ENCODE peak calls at places on chromosomes 16 and 17, in eight cellular contexts. B, A, X, J, O, G, I and U are unnamed samples.

GRCh38 chr16:31298340-31298739 is 38.6 kb downstream of the ITGAM start:
- DNase-seq in X (no peak), I (no peak), A (no peak), G (no peak), J (no peak), B (no peak), O (no peak), U (no peak)

GRCh38 chr16:14427371-14427948 is 202.6 kb downstream of the PARN start:
- DNase-seq in B (no peak), X (no peak), G (no peak), O (no peak), I (no peak), A (no peak), J (no peak), U (no peak)

GRCh38 chr16:48810803-48811453 is 200.9 kb upstream of the N4BP1 start:
- DNase-seq in J (peak), B (no peak), G (no peak), I (no peak), A (no peak), X (no peak), O (no peak), U (no peak)

GRCh38 chr16:53511403-53512280 is 8.6 kb upstream of the AKTIP start:
- DNase-seq in J (no peak), I (peak), X (no peak), G (no peak), B (no peak), O (no peak), A (no peak), U (no peak)

GRCh38 chr16:56614549-56614991 is 6.2 kb downstream of the MT2A start:
- DNase-seq in O (no peak), B (no peak), J (no peak), I (no peak), X (no peak), A (no peak), G (peak), U (no peak)

GRCh38 chr16:15900357-15900756 is 12.0 kb upstream of the CEP20 start:
- DNase-seq in X (no peak), I (no peak), A (no peak), B (no peak), G (no peak), O (no peak), J (no peak), U (no peak)

GRCh38 chr17:50352693-50353599 is 7.0 kb downstream of the XYLT2 start:
- DNase-seq in A (no peak), O (no peak), G (no peak), X (no peak), B (no peak), I (no peak), J (no peak), U (no peak)

GRCh38 chr17:72520665-72521303 is 400.0 kb downstream of the SOX9 start:
- DNase-seq in G (no peak), B (no peak), X (no peak), J (no peak), O (no peak), I (no peak), A (no peak), U (no peak)

GRCh38 chr16:13307255-13307654 is 405.9 kb downstream of the SHISA9 start:
- DNase-seq in J (no peak), G (peak), I (no peak), O (no peak), A (no peak), X (no peak), B (no peak), U (no peak)

GRCh38 chr17:80904036-80904435 is 87.6 kb upstream of the CHMP6 start:
- DNase-seq in I (no peak), O (no peak), B (no peak), X (no peak), J (no peak), A (no peak), G (no peak), U (no peak)

GRCh38 chr17:34539881-34540280 is 39.5 kb upstream of the TMEM132E start:
- DNase-seq in B (no peak), X (no peak), O (no peak), G (no peak), A (no peak), I (no peak), J (no peak), U (no peak)

GRCh38 chr16:17724242-17724898 is 253.6 kb upstream of the XYLT1 start:
- DNase-seq in I (no peak), J (no peak), X (no peak), O (no peak), A (no peak), B (no peak), G (no peak), U (no peak)

GRCh38 chr16:892536-893255 is 78.1 kb downstream of the LMF1 start:
- DNase-seq in A (no peak), G (no peak), J (peak), I (no peak), O (peak), B (no peak), X (no peak), U (no peak)

GRCh38 chr17:61700252-61700651 is 109.2 kb upstream of the NACA2 start:
- DNase-seq in J (no peak), G (no peak), I (no peak), A (no peak), B (no peak), O (no peak), X (no peak), U (no peak)

GRCh38 chr17:27552467-27552779 is 78.6 kb upstream of the LGALS9 start:
- DNase-seq in B (no peak), J (no peak), G (peak), X (no peak), O (no peak), I (peak), A (no peak), U (no peak)

GRCh38 chr17:72338847-72339790 is 218.3 kb downstream of the SOX9 start:
- DNase-seq in B (no peak), G (peak), X (no peak), O (no peak), A (peak), J (no peak), I (peak), U (no peak)

GRCh38 chr17:36608794-36609497 is 7.6 kb downstream of the MRM1 start:
- DNase-seq in J (peak), I (no peak), B (no peak), A (peak), G (peak), X (peak), O (peak), U (no peak)

GRCh38 chr17:17645961-17646360 is 35.3 kb upstream of the RAI1 start:
- DNase-seq in X (no peak), O (no peak), J (no peak), A (no peak), I (no peak), G (no peak), B (no peak), U (no peak)

GRCh38 chr16:85825326-85825725 is 25.8 kb downstream of the COX4I1 start:
- DNase-seq in B (no peak), O (no peak), A (no peak), G (no peak), X (no peak), I (no peak), J (no peak), U (no peak)
- TF ChIP-seq CTCF in B (no peak), O (no peak), A (no peak), G (no peak), X (peak), I (no peak), J (peak), U (no peak)

GRCh38 chr17:45977506-45977824 is 21.6 kb upstream of the STH start:
- DNase-seq in G (no peak), I (no peak), B (no peak), J (no peak), O (no peak), X (no peak), A (no peak), U (no peak)

GRCh38 chr17:45975640-45976295 is 23.3 kb upstream of the STH start:
- DNase-seq in J (no peak), X (no peak), G (no peak), B (no peak), I (no peak), A (no peak), O (no peak), U (no peak)

GRCh38 chr17:45976755-45977505 is 22.1 kb upstream of the STH start:
- DNase-seq in X (no peak), B (no peak), G (peak), J (no peak), O (peak), A (no peak), I (no peak), U (no peak)

GRCh38 chr17:45974916-45975630 is 24.0 kb upstream of the STH start:
- DNase-seq in B (no peak), A (no peak), X (no peak), I (no peak), J (no peak), O (no peak), G (no peak), U (no peak)

GRCh38 chr17:45976391-45976754 is 22.7 kb upstream of the STH start:
- DNase-seq in A (no peak), B (no peak), G (no peak), I (no peak), J (no peak), O (no peak), X (no peak), U (no peak)
- TF ChIP-seq CTCF in A (no peak), B (no peak), G (no peak), I (no peak), J (no peak), O (no peak), X (no peak), U (no peak)

DNA sequence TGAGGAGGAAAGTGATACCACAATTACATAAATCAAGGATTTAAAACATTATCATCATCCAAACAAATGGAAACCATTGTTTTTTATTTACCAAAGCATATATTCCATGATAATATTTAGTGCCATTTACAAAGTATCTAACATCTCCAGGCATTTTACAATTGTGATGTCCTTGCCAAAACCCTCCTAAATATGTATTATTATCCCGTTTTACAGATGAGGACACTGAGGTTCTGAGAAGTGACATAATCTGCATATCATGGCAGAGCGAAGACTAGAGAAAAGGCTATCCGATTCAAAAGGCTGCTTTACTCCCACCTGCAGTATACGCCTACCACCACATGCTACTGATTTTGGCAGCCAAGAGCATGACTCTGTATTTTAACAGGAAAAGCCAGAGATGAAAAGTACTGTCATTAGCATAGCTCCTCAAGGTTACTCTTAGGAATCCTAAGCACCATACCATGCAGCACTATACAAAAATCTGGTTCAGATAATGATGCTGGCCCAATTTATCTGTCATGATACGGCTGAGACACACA is 301.4 kb downstream of the CA10 start:
- DNase-seq in J (peak), I (no peak), X (no peak), G (no peak), B (no peak), A (no peak), O (no peak), U (no peak)
- TF ChIP-seq CTCF in J (peak), I (no peak), X (no peak), G (no peak), B (no peak), A (no peak), O (no peak), U (no peak)

GRCh38 chr17:78883533-78884131 is 19.4 kb downstream of the CEP295NL start:
- DNase-seq in B (peak), G (peak), J (peak), X (no peak), I (peak), O (peak), A (peak), U (no peak)
- TF ChIP-seq CTCF in B (no peak), G (no peak), J (peak), X (no peak), I (no peak), O (no peak), A (no peak), U (no peak)

DNA sequence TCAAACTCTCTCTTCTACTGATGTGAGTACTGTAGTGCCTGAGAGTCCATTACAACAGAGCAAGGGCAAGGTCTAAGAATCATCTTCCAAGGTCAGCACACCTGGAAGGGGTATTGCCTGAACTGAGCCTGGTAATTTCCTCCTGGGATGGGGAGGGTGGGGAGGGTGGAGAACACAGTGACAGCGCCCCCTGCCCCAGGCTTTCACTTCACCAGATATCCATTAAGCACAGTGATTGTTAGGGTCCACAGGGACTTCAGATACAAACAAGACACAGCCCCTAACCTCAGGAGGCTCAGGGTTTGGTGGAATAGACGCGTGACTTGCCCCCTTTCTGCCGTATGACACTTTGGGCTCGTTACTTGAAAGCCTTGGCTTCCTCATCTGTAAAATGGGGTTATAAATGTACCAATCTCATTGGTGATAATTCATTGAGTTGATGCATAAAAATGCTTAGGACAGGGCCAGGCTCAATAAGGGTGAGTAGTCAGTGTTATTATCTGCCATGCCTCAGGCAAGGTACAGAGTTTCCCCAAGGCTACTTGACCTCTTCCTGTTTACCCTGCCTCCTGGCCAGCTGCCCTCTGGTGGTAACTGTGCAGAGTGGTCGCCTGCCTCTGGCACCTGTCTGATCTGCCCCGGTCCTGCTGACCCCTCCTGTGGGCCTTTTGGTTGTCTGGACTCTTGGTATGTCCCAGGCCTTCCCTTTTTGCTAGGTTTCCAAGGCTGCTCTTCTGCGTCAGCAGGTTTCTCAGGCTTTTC is 13.1 kb upstream of the BRD7 start:
- DNase-seq in O (no peak), B (no peak), J (peak), X (no peak), A (no peak), I (no peak), G (no peak), U (no peak)
- TF ChIP-seq CTCF in O (no peak), B (no peak), J (peak), X (peak), A (no peak), I (no peak), G (no peak), U (no peak)

GRCh38 chr17:68790481-68790880 is 164.7 kb downstream of the ABCA8 start:
- DNase-seq in I (no peak), A (no peak), X (no peak), B (no peak), G (no peak), J (no peak), O (peak), U (no peak)

GRCh38 chr17:68792873-68793272 is 162.3 kb downstream of the ABCA8 start:
- DNase-seq in A (no peak), J (no peak), X (no peak), O (no peak), G (no peak), B (no peak), I (no peak), U (no peak)

GRCh38 chr17:68790931-68791330 is 164.3 kb downstream of the ABCA8 start:
- DNase-seq in A (no peak), J (no peak), O (peak), B (no peak), G (no peak), X (no peak), I (no peak), U (no peak)

GRCh38 chr17:68792042-68792685 is 163.0 kb downstream of the ABCA8 start:
- DNase-seq in O (no peak), X (no peak), J (no peak), B (no peak), I (no peak), G (no peak), A (no peak), U (no peak)

GRCh38 chr17:68794636-68795503 is 160.3 kb downstream of the ABCA8 start:
- DNase-seq in J (no peak), I (no peak), O (no peak), B (peak), G (peak), A (no peak), X (peak), U (no peak)
- TF ChIP-seq CTCF in J (peak), I (no peak), O (peak), B (peak), G (peak), A (no peak), X (peak), U (peak)

GRCh38 chr17:79874329-79874981 is 35.2 kb upstream of the CBX4 start:
- DNase-seq in G (peak), I (peak), O (no peak), J (peak), A (no peak), B (no peak), X (no peak), U (peak)
- TF ChIP-seq CTCF in G (peak), I (peak), O (peak), J (peak), A (peak), B (peak), X (peak), U (peak)

GRCh38 chr17:8791248-8791909 is 7.8 kb downstream of the MFSD6L start:
- DNase-seq in A (no peak), J (no peak), X (no peak), I (no peak), G (no peak), O (no peak), B (no peak), U (no peak)
- TF ChIP-seq CTCF in A (no peak), J (peak), X (no peak), I (no peak), G (peak), O (no peak), B (no peak), U (no peak)

GRCh38 chr17:10352866-10353265 is 19.9 kb downstream of the MYH13 start:
- DNase-seq in G (no peak), A (no peak), B (no peak), X (no peak), J (no peak), O (no peak), I (no peak), U (no peak)

GRCh38 chr17:10349403-10349802 is 23.4 kb downstream of the MYH13 start:
- DNase-seq in I (no peak), O (no peak), J (peak), B (no peak), A (no peak), G (no peak), X (no peak), U (no peak)
- TF ChIP-seq CTCF in I (no peak), O (no peak), J (peak), B (no peak), A (no peak), G (no peak), X (peak), U (no peak)